ENCODE peak calls at places on chromosomes 4 and X, in eight cellular contexts. One of them, this sample, is unnamed.

GRCh38 chrX:21972721-21973120 is 32.2 kb downstream of the SMS start:
- DNase-seq in activated T-cell treated with anti-CD3 and anti-CD28 coated beads for 24 hours: no peak
- DNase-seq in hippocampal formation: no peak
- DNase-seq in kidney epithelial cell: no peak
- DNase-seq in midbrain: no peak
- DNase-seq in T-helper 2 cell: peak
- DNase-seq in GM04504: no peak
- DNase-seq in fibroblast of the aortic adventitia: peak
- DNase-seq in this sample: no peak

GRCh38 chrX:10106801-10107200 is 50.0 kb upstream of the CLCN4 start:
- DNase-seq in hippocampal formation: no peak
- DNase-seq in activated T-cell treated with anti-CD3 and anti-CD28 coated beads for 24 hours: peak
- DNase-seq in midbrain: no peak
- DNase-seq in GM04504: no peak
- DNase-seq in kidney epithelial cell: no peak
- DNase-seq in T-helper 2 cell: peak
- DNase-seq in fibroblast of the aortic adventitia: no peak
- DNase-seq in this sample: no peak

GRCh38 chr4:74480267-74480666 is 35.3 kb downstream of the AREG start:
- DNase-seq in kidney epithelial cell: no peak
- DNase-seq in activated T-cell treated with anti-CD3 and anti-CD28 coated beads for 24 hours: no peak
- DNase-seq in T-helper 2 cell: no peak
- DNase-seq in midbrain: no peak
- DNase-seq in hippocampal formation: no peak
- DNase-seq in GM04504: no peak
- DNase-seq in fibroblast of the aortic adventitia: no peak
- DNase-seq in this sample: no peak

GRCh38 chr4:135508006-135508714 is 1306.6 kb upstream of the PABPC4L start:
- DNase-seq in GM04504: no peak
- DNase-seq in T-helper 2 cell: no peak
- DNase-seq in hippocampal formation: no peak
- DNase-seq in activated T-cell treated with anti-CD3 and anti-CD28 coated beads for 24 hours: no peak
- DNase-seq in fibroblast of the aortic adventitia: peak
- DNase-seq in kidney epithelial cell: peak
- DNase-seq in midbrain: no peak
- DNase-seq in this sample: no peak

GRCh38 chr4:3335385-3335784 is 42.6 kb downstream of the RGS12 start:
- DNase-seq in fibroblast of the aortic adventitia: no peak
- DNase-seq in kidney epithelial cell: no peak
- DNase-seq in T-helper 2 cell: no peak
- DNase-seq in activated T-cell treated with anti-CD3 and anti-CD28 coated beads for 24 hours: no peak
- DNase-seq in midbrain: no peak
- DNase-seq in GM04504: no peak
- DNase-seq in hippocampal formation: no peak
- DNase-seq in this sample: no peak

GRCh38 chr4:153083447-153083921 is 120.8 kb upstream of the TRIM2 start:
- DNase-seq in midbrain: peak
- DNase-seq in kidney epithelial cell: peak
- DNase-seq in hippocampal formation: peak
- DNase-seq in GM04504: peak
- DNase-seq in activated T-cell treated with anti-CD3 and anti-CD28 coated beads for 24 hours: peak
- DNase-seq in T-helper 2 cell: peak
- DNase-seq in fibroblast of the aortic adventitia: peak
- DNase-seq in this sample: peak

GRCh38 chr4:108204518-108204917 is 35.8 kb upstream of the LEF1 start:
- DNase-seq in GM04504: no peak
- DNase-seq in T-helper 2 cell: no peak
- DNase-seq in hippocampal formation: no peak
- DNase-seq in fibroblast of the aortic adventitia: no peak
- DNase-seq in activated T-cell treated with anti-CD3 and anti-CD28 coated beads for 24 hours: no peak
- DNase-seq in midbrain: no peak
- DNase-seq in kidney epithelial cell: no peak
- DNase-seq in this sample: no peak

GRCh38 chr4:173332963-173333657 is 1.0 kb downstream of the HMGB2 start:
- DNase-seq in kidney epithelial cell: no peak
- DNase-seq in midbrain: no peak
- DNase-seq in T-helper 2 cell: peak
- DNase-seq in activated T-cell treated with anti-CD3 and anti-CD28 coated beads for 24 hours: no peak
- DNase-seq in hippocampal formation: no peak
- DNase-seq in GM04504: no peak
- DNase-seq in fibroblast of the aortic adventitia: no peak
- DNase-seq in this sample: peak

GRCh38 chr4:5024673-5025072 is 5.4 kb upstream of the CYTL1 start:
- DNase-seq in hippocampal formation: no peak
- DNase-seq in T-helper 2 cell: no peak
- DNase-seq in GM04504: peak
- DNase-seq in fibroblast of the aortic adventitia: peak
- DNase-seq in kidney epithelial cell: no peak
- DNase-seq in activated T-cell treated with anti-CD3 and anti-CD28 coated beads for 24 hours: no peak
- DNase-seq in midbrain: no peak
- DNase-seq in this sample: no peak

GRCh38 chrX:133215017-133215416 is 3.1 kb downstream of the TFDP3 start:
- DNase-seq in midbrain: no peak
- DNase-seq in hippocampal formation: no peak
- DNase-seq in kidney epithelial cell: no peak
- DNase-seq in GM04504: no peak
- DNase-seq in fibroblast of the aortic adventitia: no peak
- DNase-seq in T-helper 2 cell: no peak
- DNase-seq in activated T-cell treated with anti-CD3 and anti-CD28 coated beads for 24 hours: no peak
- DNase-seq in this sample: no peak

GRCh38 chr4:100986360-100986868 is 360.9 kb downstream of the PPP3CA start:
- DNase-seq in kidney epithelial cell: peak
- DNase-seq in activated T-cell treated with anti-CD3 and anti-CD28 coated beads for 24 hours: no peak
- DNase-seq in midbrain: no peak
- DNase-seq in GM04504: no peak
- DNase-seq in T-helper 2 cell: no peak
- DNase-seq in fibroblast of the aortic adventitia: no peak
- DNase-seq in hippocampal formation: peak
- DNase-seq in this sample: no peak

GRCh38 chr4:99336553-99336952 is 15.4 kb upstream of the ADH1B start:
- DNase-seq in midbrain: no peak
- DNase-seq in GM04504: no peak
- DNase-seq in T-helper 2 cell: no peak
- DNase-seq in fibroblast of the aortic adventitia: no peak
- DNase-seq in activated T-cell treated with anti-CD3 and anti-CD28 coated beads for 24 hours: no peak
- DNase-seq in kidney epithelial cell: no peak
- DNase-seq in hippocampal formation: no peak
- DNase-seq in this sample: no peak

GRCh38 chr4:151563194-151563593 is 154.2 kb downstream of the FHIP1A start:
- DNase-seq in midbrain: no peak
- DNase-seq in kidney epithelial cell: no peak
- DNase-seq in T-helper 2 cell: peak
- DNase-seq in GM04504: no peak
- DNase-seq in fibroblast of the aortic adventitia: no peak
- DNase-seq in hippocampal formation: no peak
- DNase-seq in activated T-cell treated with anti-CD3 and anti-CD28 coated beads for 24 hours: no peak
- DNase-seq in this sample: no peak

GRCh38 chr4:8585186-8585585 is 5.0 kb downstream of the GPR78 start:
- DNase-seq in activated T-cell treated with anti-CD3 and anti-CD28 coated beads for 24 hours: no peak
- DNase-seq in GM04504: no peak
- DNase-seq in kidney epithelial cell: no peak
- DNase-seq in fibroblast of the aortic adventitia: no peak
- DNase-seq in hippocampal formation: no peak
- DNase-seq in midbrain: no peak
- DNase-seq in T-helper 2 cell: no peak
- DNase-seq in this sample: no peak

GRCh38 chr4:123481034-123481433 is 84.4 kb downstream of the SPRY1 start:
- DNase-seq in kidney epithelial cell: peak
- DNase-seq in hippocampal formation: no peak
- DNase-seq in T-helper 2 cell: no peak
- DNase-seq in GM04504: no peak
- DNase-seq in midbrain: no peak
- DNase-seq in fibroblast of the aortic adventitia: peak
- DNase-seq in activated T-cell treated with anti-CD3 and anti-CD28 coated beads for 24 hours: no peak
- DNase-seq in this sample: peak

GRCh38 chr4:42786350-42787070 is 106.0 kb upstream of the GRXCR1 start:
- DNase-seq in hippocampal formation: no peak
- DNase-seq in fibroblast of the aortic adventitia: no peak
- DNase-seq in T-helper 2 cell: no peak
- DNase-seq in midbrain: no peak
- DNase-seq in kidney epithelial cell: no peak
- DNase-seq in GM04504: no peak
- DNase-seq in activated T-cell treated with anti-CD3 and anti-CD28 coated beads for 24 hours: no peak
- DNase-seq in this sample: no peak

GRCh38 chr4:145347684-145348083 is 134.0 kb upstream of the SMAD1 start:
- DNase-seq in fibroblast of the aortic adventitia: peak
- DNase-seq in hippocampal formation: no peak
- DNase-seq in midbrain: no peak
- DNase-seq in T-helper 2 cell: no peak
- DNase-seq in kidney epithelial cell: peak
- DNase-seq in GM04504: no peak
- DNase-seq in activated T-cell treated with anti-CD3 and anti-CD28 coated beads for 24 hours: no peak
- DNase-seq in this sample: no peak

GRCh38 chr4:146095867-146096266 is 79.7 kb upstream of the LSM6 start:
- DNase-seq in GM04504: no peak
- DNase-seq in T-helper 2 cell: no peak
- DNase-seq in hippocampal formation: no peak
- DNase-seq in activated T-cell treated with anti-CD3 and anti-CD28 coated beads for 24 hours: no peak
- DNase-seq in fibroblast of the aortic adventitia: no peak
- DNase-seq in kidney epithelial cell: peak
- DNase-seq in midbrain: no peak
- DNase-seq in this sample: no peak

GRCh38 chr4:6684656-6685055 is 9.0 kb upstream of the S100P start:
- DNase-seq in hippocampal formation: no peak
- DNase-seq in fibroblast of the aortic adventitia: no peak
- DNase-seq in kidney epithelial cell: no peak
- DNase-seq in T-helper 2 cell: no peak
- DNase-seq in midbrain: no peak
- DNase-seq in activated T-cell treated with anti-CD3 and anti-CD28 coated beads for 24 hours: no peak
- DNase-seq in GM04504: no peak
- DNase-seq in this sample: no peak

GRCh38 chr4:101621120-101621519 is 169.4 kb upstream of the BANK1 start:
- DNase-seq in GM04504: peak
- DNase-seq in midbrain: no peak
- DNase-seq in fibroblast of the aortic adventitia: peak
- DNase-seq in hippocampal formation: no peak
- DNase-seq in kidney epithelial cell: no peak
- DNase-seq in activated T-cell treated with anti-CD3 and anti-CD28 coated beads for 24 hours: no peak
- DNase-seq in T-helper 2 cell: no peak
- DNase-seq in this sample: peak

GRCh38 chrX:29477878-29478277 is 737.5 kb upstream of the MAGEB2 start:
- DNase-seq in midbrain: no peak
- DNase-seq in hippocampal formation: no peak
- DNase-seq in fibroblast of the aortic adventitia: no peak
- DNase-seq in T-helper 2 cell: no peak
- DNase-seq in activated T-cell treated with anti-CD3 and anti-CD28 coated beads for 24 hours: no peak
- DNase-seq in kidney epithelial cell: no peak
- DNase-seq in GM04504: no peak
- DNase-seq in this sample: no peak

GRCh38 chr4:154590329-154591006 is at the start of gene FGA:
- DNase-seq in fibroblast of the aortic adventitia: no peak
- DNase-seq in activated T-cell treated with anti-CD3 and anti-CD28 coated beads for 24 hours: no peak
- DNase-seq in GM04504: no peak
- DNase-seq in hippocampal formation: no peak
- DNase-seq in midbrain: no peak
- DNase-seq in T-helper 2 cell: no peak
- DNase-seq in kidney epithelial cell: peak
- DNase-seq in this sample: no peak

GRCh38 chr4:180493299-180493698 is 1749.9 kb upstream of the TENM3 start:
- DNase-seq in GM04504: no peak
- DNase-seq in hippocampal formation: no peak
- DNase-seq in fibroblast of the aortic adventitia: no peak
- DNase-seq in kidney epithelial cell: no peak
- DNase-seq in T-helper 2 cell: no peak
- DNase-seq in activated T-cell treated with anti-CD3 and anti-CD28 coated beads for 24 hours: no peak
- DNase-seq in midbrain: no peak
- DNase-seq in this sample: no peak

GRCh38 chrX:84729809-84730208 is 227.6 kb upstream of the HDX start:
- DNase-seq in activated T-cell treated with anti-CD3 and anti-CD28 coated beads for 24 hours: no peak
- DNase-seq in kidney epithelial cell: no peak
- DNase-seq in midbrain: peak
- DNase-seq in GM04504: peak
- DNase-seq in hippocampal formation: peak
- DNase-seq in T-helper 2 cell: peak
- DNase-seq in fibroblast of the aortic adventitia: peak
- DNase-seq in this sample: peak

GRCh38 chrX:11380187-11380586 is 87.0 kb downstream of the AMELX start:
- DNase-seq in hippocampal formation: no peak
- DNase-seq in kidney epithelial cell: no peak
- DNase-seq in midbrain: no peak
- DNase-seq in T-helper 2 cell: no peak
- DNase-seq in fibroblast of the aortic adventitia: peak
- DNase-seq in activated T-cell treated with anti-CD3 and anti-CD28 coated beads for 24 hours: no peak
- DNase-seq in GM04504: peak
- DNase-seq in this sample: no peak

GRCh38 chr4:167918077-167918476 is 174.3 kb upstream of the ANXA10 start:
- DNase-seq in T-helper 2 cell: no peak
- DNase-seq in midbrain: no peak
- DNase-seq in activated T-cell treated with anti-CD3 and anti-CD28 coated beads for 24 hours: no peak
- DNase-seq in kidney epithelial cell: no peak
- DNase-seq in GM04504: no peak
- DNase-seq in fibroblast of the aortic adventitia: no peak
- DNase-seq in hippocampal formation: no peak
- DNase-seq in this sample: no peak

GRCh38 chr4:55549888-55550287 is 3.2 kb upstream of the CLOCK start:
- DNase-seq in activated T-cell treated with anti-CD3 and anti-CD28 coated beads for 24 hours: no peak
- DNase-seq in hippocampal formation: no peak
- DNase-seq in kidney epithelial cell: peak
- DNase-seq in T-helper 2 cell: peak
- DNase-seq in GM04504: peak
- DNase-seq in fibroblast of the aortic adventitia: peak
- DNase-seq in midbrain: no peak
- DNase-seq in this sample: no peak

This sample was measured in G401.